ENCODE peak calls at places on chromosomes 11 and 22, in ten cellular contexts. E is spleen, V is lower leg skin, O is H1, Y is prostate gland, P is HCT116, G is adrenal gland, R is tibial nerve, C is ovary, F is transverse colon. X is an unnamed sample.
A peak's percentile ranks its signal among the peaks of the same experiment; 100 is the strongest.

GRCh38 chr11:22216940-22217339 is 24.1 kb downstream of the ANO5 start:
- DNase-seq in E (no peak), V (no peak), O (no peak), Y (no peak), P (no peak), G (no peak), R (no peak), C (no peak), F (no peak), X (no peak)

GRCh38 chr11:44835326-44835725 is 108.6 kb downstream of the TSPAN18 start:
- DNase-seq in E (no peak), V (no peak), O (no peak), Y (no peak), P (no peak), G (no peak), R (no peak), C (no peak), F (no peak), X (no peak)

GRCh38 chr11:31598454-31598853 is 88.9 kb downstream of the ELP4 start:
- DNase-seq in E (no peak), V (no peak), O (no peak), Y (no peak), P (no peak), G (no peak), R (no peak), C (no peak), F (no peak), X (no peak)

GRCh38 chr11:71086687-71087258 is 165.6 kb downstream of the SHANK2 start:
- DNase-seq in E (no peak), V (no peak), O (peak; percentile 78), Y (peak; percentile 40), P (no peak), G (peak; percentile 32), R (no peak), C (no peak), F (no peak), X (no peak)

GRCh38 chr11:106415510-106415909 is 338.0 kb downstream of the AASDHPPT start:
- DNase-seq in E (no peak), V (no peak), O (no peak), Y (no peak), P (no peak), G (no peak), R (no peak), C (no peak), F (no peak), X (no peak)

GRCh38 chr11:124592627-124593026 is 18.6 kb upstream of the PANX3 start:
- DNase-seq in E (no peak), V (no peak), O (no peak), Y (no peak), P (no peak), G (no peak), R (no peak), C (no peak), F (no peak), X (no peak)

GRCh38 chr11:127133061-127133460 is 132.5 kb upstream of the KIRREL3 start:
- DNase-seq in E (no peak), V (no peak), O (no peak), Y (no peak), P (no peak), G (no peak), R (no peak), C (no peak), F (no peak), X (no peak)

GRCh38 chr11:84722583-84723108 is 904.5 kb downstream of the DLG2 start:
- DNase-seq in E (no peak), V (no peak), O (no peak), Y (no peak), P (no peak), G (no peak), R (no peak), C (no peak), F (no peak), X (no peak)

GRCh38 chr22:29359469-29359868 is 28.9 kb downstream of the AP1B1 start:
- DNase-seq in E (peak; percentile 79), V (no peak), O (peak; percentile 73), Y (peak; percentile 64), P (peak; percentile 16), G (peak; percentile 67), R (peak; percentile 33), C (peak; percentile 73), F (peak; percentile 57), X (no peak)

GRCh38 chr11:128026596-128026995 is 560.8 kb downstream of the ETS1 start:
- DNase-seq in E (no peak), V (no peak), O (no peak), Y (no peak), P (no peak), G (peak; percentile 76), R (no peak), C (no peak), F (no peak), X (no peak)

GRCh38 chr11:122748968-122749687 is 89.2 kb upstream of the CRTAM start:
- DNase-seq in E (no peak), V (no peak), O (no peak), Y (no peak), P (no peak), G (peak; percentile 26), R (peak; percentile 49), C (no peak), F (peak; percentile 49), X (peak; percentile 46)

GRCh38 chr22:49941507-49942316 is 18.9 kb upstream of the PIM3 start:
- DNase-seq in E (no peak), V (no peak), O (no peak), Y (no peak), P (no peak), G (no peak), R (no peak), C (no peak), F (no peak), X (no peak)

GRCh38 chr22:49943405-49943765 is 17.2 kb upstream of the PIM3 start:
- DNase-seq in E (no peak), V (no peak), O (no peak), Y (no peak), P (no peak), G (no peak), R (no peak), C (no peak), F (no peak), X (no peak)

GRCh38 chr22:49942565-49943404 is 17.8 kb upstream of the PIM3 start:
- DNase-seq in E (no peak), V (no peak), O (no peak), Y (no peak), P (no peak), G (no peak), R (no peak), C (no peak), F (no peak), X (no peak)

GRCh38 chr22:49944399-49944891 is 16.1 kb upstream of the PIM3 start:
- DNase-seq in E (no peak), V (no peak), O (no peak), Y (no peak), P (no peak), G (no peak), R (no peak), C (no peak), F (no peak), X (no peak)

DNA sequence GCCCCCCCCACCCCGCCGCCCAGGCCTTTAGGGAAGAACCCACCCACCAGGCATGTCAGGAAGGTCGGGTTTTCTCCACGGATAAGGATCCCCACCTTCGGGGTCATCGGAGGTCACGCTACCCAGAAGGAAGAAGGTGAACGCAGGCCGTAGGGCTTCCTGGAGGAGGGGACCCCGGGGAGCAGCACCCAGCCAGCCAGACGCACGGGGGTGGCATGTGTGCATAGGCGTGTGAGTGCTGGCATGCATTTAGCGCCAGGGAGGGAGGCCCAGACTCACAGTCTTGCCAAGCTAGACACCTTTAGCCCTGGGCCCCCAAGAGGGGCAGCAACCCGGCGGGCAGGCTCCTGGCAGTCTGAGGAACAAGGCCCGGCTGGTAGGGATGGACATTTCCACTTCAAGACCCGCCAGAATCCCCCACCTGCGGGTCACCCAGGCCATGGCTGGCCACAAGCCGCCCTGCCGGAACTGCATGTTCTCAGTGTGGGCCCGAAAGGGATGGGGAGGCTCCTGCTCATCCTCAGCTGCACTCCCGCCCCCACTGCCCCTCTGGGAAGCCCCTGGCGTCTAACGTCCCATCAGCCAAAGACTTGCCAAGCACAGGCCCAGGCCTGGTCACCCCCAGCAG is 16.7 kb upstream of the PIM3 start:
- DNase-seq in E (no peak), V (no peak), O (no peak), Y (no peak), P (no peak), G (no peak), R (no peak), C (no peak), F (no peak), X (no peak)
- TF ChIP-seq POLR2A in E (no peak), V (no peak), O (no peak), Y (no peak), P (no peak), G (no peak), R (no peak), C (no peak), F (no peak), X (no peak)

GRCh38 chr22:40818747-40819662 is at the start of gene SLC25A17:
- DNase-seq in E (peak; percentile 97), V (peak; percentile 98), O (peak; percentile 89), Y (peak; percentile 90), P (peak; percentile 66), G (peak; percentile 92), R (peak; percentile 84), C (peak; percentile 93), F (peak; percentile 93), X (peak; percentile 90)
- TF ChIP-seq POLR2A in E (no peak), V (no peak), O (no peak), Y (peak; percentile 38), P (peak; percentile 42), G (no peak), R (peak; percentile 66), C (no peak), F (peak; percentile 48), X (peak; percentile 64)

DNA sequence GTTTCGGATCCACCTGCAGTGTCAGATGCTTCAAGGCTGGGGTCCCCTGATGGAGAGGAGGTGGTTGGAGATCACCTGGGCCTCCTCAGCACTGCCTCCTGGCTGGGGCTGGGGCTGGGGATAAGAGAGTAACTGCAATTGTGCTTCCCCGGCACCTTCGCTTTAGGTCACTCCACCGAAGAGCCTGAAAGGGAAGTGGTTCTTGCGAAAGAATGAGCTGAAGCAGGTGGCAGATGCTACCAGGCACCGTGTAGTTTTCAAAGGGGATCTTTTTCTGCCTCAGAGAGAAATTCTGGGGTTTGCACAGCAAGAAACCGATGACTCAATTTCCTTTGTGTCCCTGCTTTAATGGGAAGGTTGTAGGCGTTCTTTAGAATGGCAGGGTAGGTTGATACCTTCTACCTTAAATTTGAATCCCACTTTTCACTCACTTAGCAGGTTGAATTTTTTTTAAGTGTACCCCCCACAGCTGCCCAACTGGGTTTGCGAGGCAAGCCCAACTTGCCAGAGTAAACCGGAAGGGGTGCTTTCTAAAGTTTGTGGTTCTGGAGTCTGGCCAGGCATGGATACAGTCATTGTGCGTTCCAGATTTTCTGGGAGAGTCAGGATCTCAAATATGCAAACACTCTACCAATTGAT is 5.3 kb downstream of the CD44 start:
- DNase-seq in E (peak; percentile 89), V (no peak), O (no peak), Y (peak; percentile 25), P (no peak), G (no peak), R (no peak), C (no peak), F (peak; percentile 64), X (no peak)
- TF ChIP-seq POLR2A in E (no peak), V (no peak), O (no peak), Y (no peak), P (no peak), G (no peak), R (no peak), C (no peak), F (no peak), X (peak; percentile 60)

DNA sequence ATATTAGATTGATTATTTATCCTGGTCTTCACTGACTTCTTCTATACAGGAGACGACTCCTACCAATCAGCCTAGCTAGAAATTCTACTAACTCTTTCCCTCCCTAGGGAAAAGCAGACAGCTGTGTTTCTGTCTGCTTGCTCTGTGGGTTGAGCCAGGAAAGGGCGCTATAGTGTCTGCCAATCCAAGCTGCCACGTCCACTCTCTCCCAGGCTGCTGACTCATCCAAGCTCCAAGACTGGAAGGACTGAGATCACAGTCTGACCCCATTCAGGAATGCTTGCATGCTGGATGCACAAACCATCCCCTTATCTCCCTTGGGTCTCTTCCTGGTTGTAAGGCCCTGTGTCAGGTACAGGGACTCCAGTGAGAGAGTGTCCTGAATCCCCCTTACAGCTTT is 955.6 kb downstream of the OPCML start:
- DNase-seq in E (no peak), V (no peak), O (no peak), Y (no peak), P (no peak), G (peak; percentile 18), R (no peak), C (no peak), F (no peak), X (no peak)
- TF ChIP-seq POLR2A in E (no peak), V (no peak), O (no peak), Y (no peak), P (no peak), G (no peak), R (no peak), C (no peak), F (no peak), X (no peak)